ENCODE peak calls at places on chromosomes 13 and 19, in eight cellular contexts. A is left ventricle myocardium inferior, N is RWPE2, F is IMR-90, L is trophoblast cell, Y is uterus, E is right lobe of liver, Z is upper lobe of right lung. M is an unnamed sample.

GRCh38 chr13:102392810-102393209 is 9.0 kb downstream of the FGF14 start:
- DNase-seq in N (no peak), Z (no peak), A (no peak), F (no peak), Y (no peak), L (no peak), E (no peak), M (no peak)

GRCh38 chr13:48631441-48631840 is 22.3 kb upstream of the CYSLTR2 start:
- DNase-seq in Z (no peak), L (no peak), F (no peak), A (no peak), E (no peak), N (no peak), Y (no peak), M (no peak)

GRCh38 chr13:25242956-25243355 is 44.3 kb downstream of the MTMR6 start:
- DNase-seq in N (no peak), Y (no peak), A (no peak), F (no peak), L (no peak), Z (no peak), E (no peak), M (no peak)

GRCh38 chr13:85148009-85148408 is 651.2 kb downstream of the SLITRK6 start:
- DNase-seq in Y (no peak), Z (no peak), F (no peak), A (no peak), E (no peak), L (no peak), N (no peak), M (no peak)

GRCh38 chr13:99911069-99911964 is 60.2 kb downstream of the ZIC5 start:
- DNase-seq in F (no peak), Y (no peak), A (no peak), N (no peak), L (no peak), E (no peak), Z (no peak), M (no peak)

GRCh38 chr13:97257228-97257755 is 35.2 kb downstream of the MBNL2 start:
- DNase-seq in F (no peak), L (peak; percentile 42), N (no peak), E (no peak), A (no peak), Z (no peak), Y (no peak), M (no peak)

GRCh38 chr13:32829269-32829668 is 187.0 kb upstream of the KL start:
- DNase-seq in N (no peak), A (no peak), F (no peak), Y (no peak), E (no peak), L (no peak), Z (no peak), M (no peak)

GRCh38 chr13:112702341-112702982 is 12.6 kb downstream of the ATP11A start:
- DNase-seq in N (no peak), F (no peak), E (no peak), L (no peak), Y (peak; percentile 14), Z (no peak), A (no peak), M (no peak)

GRCh38 chr19:29515706-29516357 is 10.0 kb upstream of the VSTM2B start:
- DNase-seq in N (no peak), E (peak; percentile 10), Z (peak; percentile 49), F (no peak), Y (no peak), A (peak; percentile 5), L (no peak), M (no peak)

GRCh38 chr19:7870571-7871279 is 3.5 kb downstream of the PRR36 start:
- DNase-seq in Z (peak; percentile 80), L (peak; percentile 60), Y (peak; percentile 49), N (peak; percentile 93), A (no peak), F (no peak), E (no peak), M (no peak)

GRCh38 chr13:92513672-92514071 is 712.9 kb upstream of the GPC6 start:
- DNase-seq in N (no peak), Y (no peak), E (no peak), L (no peak), A (no peak), F (peak; percentile 6), Z (no peak), M (no peak)

GRCh38 chr19:43767316-43767715 is 12.6 kb upstream of the SMG9 start:
- DNase-seq in L (no peak), F (no peak), E (no peak), A (no peak), N (no peak), Y (no peak), Z (no peak), M (no peak)

GRCh38 chr13:21971662-21972635 is 301.1 kb downstream of the FGF9 start:
- DNase-seq in Y (no peak), N (no peak), L (no peak), A (no peak), Z (no peak), F (peak; percentile 96), E (no peak), M (no peak)

GRCh38 chr13:99217461-99218101 is 16.9 kb downstream of the UBAC2 start:
- DNase-seq in N (no peak), L (no peak), F (no peak), E (no peak), A (no peak), Y (no peak), Z (no peak), M (no peak)

GRCh38 chr13:23905766-23906165 is 8.5 kb upstream of the C1QTNF9B start:
- DNase-seq in E (no peak), A (no peak), L (no peak), F (no peak), N (no peak), Y (no peak), Z (no peak), M (no peak)

GRCh38 chr13:51821666-51822065 is 17.7 kb upstream of the DHRS12 start:
- DNase-seq in F (no peak), Y (no peak), N (no peak), A (no peak), E (no peak), Z (no peak), L (no peak), M (no peak)

GRCh38 chr13:26965976-26966375 is 205.4 kb upstream of the GPR12 start:
- DNase-seq in N (no peak), E (peak; percentile 85), Y (peak; percentile 45), F (peak; percentile 93), Z (no peak), A (peak; percentile 81), L (no peak), M (no peak)

GRCh38 chr13:26965058-26965380 is 204.4 kb upstream of the GPR12 start:
- DNase-seq in N (no peak), F (no peak), E (no peak), L (no peak), Z (no peak), Y (no peak), A (no peak), M (no peak)

GRCh38 chr13:26964278-26965057 is 203.9 kb upstream of the GPR12 start:
- DNase-seq in Z (no peak), L (peak; percentile 44), E (peak; percentile 67), A (no peak), Y (no peak), F (peak; percentile 67), N (no peak), M (no peak)

GRCh38 chr13:26968431-26969335 is 202.9 kb downstream of the USP12 start:
- DNase-seq in Z (no peak), L (no peak), A (no peak), N (no peak), F (peak; percentile 23), E (peak; percentile 84), Y (no peak), M (no peak)

GRCh38 chr13:26967119-26968038 is 204.2 kb downstream of the USP12 start:
- DNase-seq in E (no peak), L (no peak), Y (no peak), N (no peak), A (peak; percentile 63), Z (no peak), F (no peak), M (no peak)
- H3K4me1 ChIP-seq in E (peaks cover 5% of the 10 kb centered on the region), L (no peaks in the 10 kb centered on the region), Y (no peaks in the 10 kb centered on the region), N (no peaks in the 10 kb centered on the region), A (peaks cover 43% of the 10 kb centered on the region), Z (peaks cover 20% of the 10 kb centered on the region), F (peaks cover 18% of the 10 kb centered on the region), M (no peaks in the 10 kb centered on the region)

GRCh38 chr19:1871140-1871597 is 7.8 kb upstream of the KLF16 start:
- DNase-seq in F (no peak), N (no peak), Z (no peak), A (no peak), E (peak; percentile 86), Y (no peak), L (no peak), M (no peak)

GRCh38 chr19:1871630-1872029 is 8.3 kb upstream of the KLF16 start:
- DNase-seq in N (no peak), E (no peak), Z (peak; percentile 62), Y (no peak), L (no peak), F (no peak), A (no peak), M (no peak)

GRCh38 chr19:1874554-1875185 is 10.6 kb downstream of the ABHD17A start:
- DNase-seq in F (no peak), L (no peak), Z (no peak), Y (no peak), A (no peak), E (no peak), N (no peak), M (no peak)

GRCh38 chr19:1873524-1874473 is 10.4 kb upstream of the KLF16 start:
- DNase-seq in L (peak; percentile 65), F (no peak), Y (no peak), Z (peak; percentile 82), A (peak; percentile 67), N (peak; percentile 55), E (peak; percentile 61), M (no peak)

GRCh38 chr19:1872807-1873523 is 9.6 kb upstream of the KLF16 start:
- DNase-seq in L (no peak), Y (no peak), Z (no peak), E (no peak), N (no peak), A (no peak), F (no peak), M (no peak)
- H3K4me3 ChIP-seq in L (no peak overlapping the region), Y (peak overlapping the region; percentile 20), Z (peak overlapping the region; percentile 93), E (peak overlapping the region; percentile 4), N (no peak overlapping the region), A (peak overlapping the region; percentile 99), F (no peak overlapping the region), M (no peak overlapping the region)

GRCh38 chr19:58364127-58364526 is 1.6 kb upstream of the ZNF497 start:
- DNase-seq in N (no peak), Y (no peak), E (peak; percentile 10), A (no peak), Z (no peak), L (no peak), F (no peak), M (no peak)
- H3K4me1 ChIP-seq in N (no peaks in the 10 kb centered on the region), Y (no peaks in the 10 kb centered on the region), E (no peaks in the 10 kb centered on the region), A (peaks cover 10% of the 10 kb centered on the region), Z (peaks cover 6% of the 10 kb centered on the region), L (peaks cover 3% of the 10 kb centered on the region), F (peaks cover 3% of the 10 kb centered on the region), M (no peaks in the 10 kb centered on the region)

DNA sequence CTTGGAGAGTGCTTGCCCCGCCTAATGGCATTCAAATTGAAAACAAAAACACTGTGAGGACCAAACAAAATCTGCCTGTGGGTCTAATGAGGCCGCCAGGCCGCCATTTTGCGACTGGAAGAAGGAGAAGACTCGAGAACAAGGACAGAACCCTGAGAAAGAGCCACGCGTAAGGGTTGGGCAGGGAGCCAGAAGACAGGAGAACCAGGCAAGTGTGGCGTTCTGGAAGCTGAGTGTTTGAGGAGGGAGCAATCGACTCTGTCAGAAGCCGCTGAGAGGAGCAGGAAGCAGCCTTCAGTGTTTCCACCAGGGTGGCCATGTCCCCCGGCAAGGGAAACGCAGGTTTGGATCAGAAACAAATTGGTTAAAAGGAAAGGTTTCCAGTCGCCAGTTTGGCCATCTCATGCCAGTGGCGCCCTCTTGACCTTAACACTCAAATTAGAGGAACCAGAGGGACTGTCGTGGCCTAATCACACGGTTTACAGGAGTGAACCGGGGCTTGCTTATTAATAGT is 10.2 kb upstream of the PTOV1 start:
- DNase-seq in A (no peak), F (no peak), L (no peak), N (no peak), Y (no peak), E (no peak), Z (no peak), M (no peak)
- H3K4me3 ChIP-seq in A (no peak overlapping the region), F (no peak overlapping the region), L (no peak overlapping the region), N (no peak overlapping the region), Y (no peak overlapping the region), E (no peak overlapping the region), Z (no peak overlapping the region), M (no peak overlapping the region)

M was measured in aorta.